ENCODE peak calls at places on chromosomes 7 and 10, in nine cellular contexts. Z is heart right ventricle; O is brain pericyte; A is activated T-helper 1 cell treated with anti-CD3 and anti-CD28 coated beads, Interleukin-12 subunit alpha, Interleukin-12 subunit beta, Interleukin-2, Interleukin-4 antibody, amounts not matched to agents 30 ng/mL and 10 ng/mL and 1 ng/mL, durations not matched to agents 14 hours and 24 hours and 36 hours; D is NCI-H774; Y is HTR-8/SVneo; J is stimulated activated CD8-positive, alpha-beta memory T cell treated with anti-CD3 and anti-CD28 coated beads, Interleukin-7, amount 100 ng/mL, for 48 hours; M is CD4-positive, alpha-beta T cell; I is T1000. N is an unnamed sample.

GRCh38 chr10:97121084-97121483 is 64.7 kb downstream of the SLIT1 start:
- DNase-seq in Z (no peak), O (no peak), A (no peak), D (no peak), Y (no peak), J (no peak), M (no peak), I (no peak), N (no peak)

GRCh38 chr7:35253680-35254495 is at the start of gene TBX20:
- DNase-seq in Z (peak), O (no peak), A (peak), D (no peak), Y (no peak), J (no peak), M (no peak), I (no peak), N (no peak)

GRCh38 chr7:130930710-130931109 is 196.7 kb upstream of the KLF14 start:
- DNase-seq in Z (no peak), O (no peak), A (no peak), D (no peak), Y (no peak), J (no peak), M (no peak), I (no peak), N (no peak)

GRCh38 chr10:108592926-108593325 is 1330.4 kb downstream of the XPNPEP1 start:
- DNase-seq in Z (no peak), O (no peak), A (no peak), D (no peak), Y (no peak), J (no peak), M (no peak), I (no peak), N (no peak)

GRCh38 chr10:4242561-4243035 is 457.6 kb upstream of the KLF6 start:
- DNase-seq in Z (peak), O (peak), A (no peak), D (no peak), Y (no peak), J (no peak), M (no peak), I (no peak), N (peak)

GRCh38 chr10:129690248-129691070 is 223.4 kb downstream of the MGMT start:
- DNase-seq in Z (no peak), O (no peak), A (no peak), D (no peak), Y (no peak), J (no peak), M (no peak), I (no peak), N (no peak)

GRCh38 chr7:45588466-45588865 is 14.3 kb downstream of the ADCY1 start:
- DNase-seq in Z (no peak), O (no peak), A (no peak), D (no peak), Y (no peak), J (no peak), M (no peak), I (no peak), N (no peak)

GRCh38 chr10:132566892-132567291 is 29.3 kb downstream of the INPP5A start:
- DNase-seq in Z (no peak), O (no peak), A (no peak), D (no peak), Y (no peak), J (no peak), M (no peak), I (no peak), N (no peak)

GRCh38 chr10:29669149-29669548 is 34.4 kb upstream of the SVIL start:
- DNase-seq in Z (peak), O (no peak), A (no peak), D (no peak), Y (no peak), J (no peak), M (no peak), I (no peak), N (no peak)

GRCh38 chr10:15472431-15473400 is 101.6 kb upstream of the FAM171A1 start:
- DNase-seq in Z (peak), O (peak), A (no peak), D (no peak), Y (no peak), J (no peak), M (no peak), I (peak), N (no peak)

GRCh38 chr10:119370972-119371703 is 163.8 kb downstream of the GRK5 start:
- DNase-seq in Z (peak), O (peak), A (no peak), D (no peak), Y (no peak), J (no peak), M (no peak), I (peak), N (no peak)

GRCh38 chr7:128838981-128839731 is 8.9 kb downstream of the FLNC start:
- DNase-seq in Z (no peak), O (no peak), A (no peak), D (no peak), Y (no peak), J (no peak), M (no peak), I (no peak), N (no peak)

GRCh38 chr10:130427216-130427722 is 291.1 kb downstream of the GLRX3 start:
- DNase-seq in Z (no peak), O (no peak), A (no peak), D (no peak), Y (no peak), J (no peak), M (no peak), I (no peak), N (no peak)

N was measured in Panc1.